ENCODE peak calls at places on chromosomes 2 and 18, in ten cellular contexts. F is suprapubic skin, Y is HCT116, H is spleen, A is GM12892, X is prostate gland, U is transverse colon, O is sigmoid colon, I is HepG2, R is stomach. M is an unnamed sample.

GRCh38 chr2:46298522-46299351 is 1.5 kb downstream of the EPAS1 start:
- DNase-seq in F (peak), Y (no peak), H (peak), A (peak), X (no peak), U (peak), O (peak), I (no peak), R (peak), M (peak)

GRCh38 chr2:219287569-219288265 is 8.6 kb downstream of the DNAJB2 start:
- DNase-seq in F (peak), Y (no peak), H (no peak), A (no peak), X (no peak), U (no peak), O (peak), I (no peak), R (no peak), M (no peak)

GRCh38 chr2:174338626-174339570 is 4.1 kb downstream of the SP9 start:
- DNase-seq in F (no peak), Y (no peak), H (no peak), A (no peak), X (no peak), U (no peak), O (no peak), I (no peak), R (no peak), M (no peak)

GRCh38 chr18:56565596-56566355 is 72.6 kb downstream of the TXNL1 start:
- DNase-seq in F (no peak), Y (no peak), H (no peak), A (no peak), X (no peak), U (no peak), O (no peak), I (peak), R (no peak), M (no peak)

GRCh38 chr2:207258191-207258991 is 92.6 kb upstream of the KLF7 start:
- DNase-seq in F (no peak), Y (no peak), H (no peak), A (no peak), X (peak), U (peak), O (peak), I (no peak), R (peak), M (no peak)

GRCh38 chr2:209960676-209961630 is 41.5 kb upstream of the RPE start:
- DNase-seq in F (no peak), Y (peak), H (no peak), A (peak), X (peak), U (peak), O (no peak), I (peak), R (peak), M (peak)

GRCh38 chr2:45669109-45669508 is 17.6 kb downstream of the PRKCE start:
- DNase-seq in F (no peak), Y (no peak), H (no peak), A (no peak), X (no peak), U (no peak), O (no peak), I (no peak), R (no peak), M (no peak)

GRCh38 chr2:238167761-238168160 is 9.0 kb downstream of the ERFE start:
- DNase-seq in F (no peak), Y (no peak), H (no peak), A (no peak), X (no peak), U (no peak), O (peak), I (no peak), R (peak), M (no peak)

GRCh38 chr2:228082571-228082970 is 98.9 kb downstream of the SPHKAP start:
- DNase-seq in F (no peak), Y (no peak), H (no peak), A (no peak), X (no peak), U (no peak), O (no peak), I (no peak), R (no peak), M (no peak)

GRCh38 chr2:17558053-17558452 is 17.6 kb downstream of the VSNL1 start:
- DNase-seq in F (no peak), Y (no peak), H (no peak), A (no peak), X (no peak), U (no peak), O (no peak), I (no peak), R (no peak), M (no peak)

GRCh38 chr2:160140471-160140870 is 59.6 kb downstream of the ITGB6 start:
- DNase-seq in F (no peak), Y (no peak), H (no peak), A (no peak), X (no peak), U (no peak), O (no peak), I (no peak), R (no peak), M (no peak)

GRCh38 chr2:98532761-98533160 is 75.6 kb downstream of the COA5 start:
- DNase-seq in F (no peak), Y (no peak), H (peak), A (no peak), X (no peak), U (no peak), O (no peak), I (no peak), R (no peak), M (no peak)

GRCh38 chr2:167697961-167698360 is 549.4 kb downstream of the STK39 start:
- DNase-seq in F (no peak), Y (no peak), H (no peak), A (no peak), X (no peak), U (no peak), O (no peak), I (no peak), R (no peak), M (no peak)

GRCh38 chr2:186129767-186130581 is 356.1 kb upstream of the ZC3H15 start:
- DNase-seq in F (no peak), Y (peak), H (no peak), A (no peak), X (no peak), U (no peak), O (no peak), I (peak), R (no peak), M (no peak)

GRCh38 chr2:234611209-234611608 is 114.3 kb upstream of the ARL4C start:
- DNase-seq in F (no peak), Y (peak), H (no peak), A (no peak), X (no peak), U (no peak), O (no peak), I (peak), R (no peak), M (no peak)

GRCh38 chr18:57095884-57096283 is 51.0 kb upstream of the BOD1L2 start:
- DNase-seq in F (no peak), Y (no peak), H (no peak), A (no peak), X (no peak), U (no peak), O (no peak), I (no peak), R (no peak), M (no peak)

GRCh38 chr2:240395448-240395847 is 40.0 kb upstream of the GPC1 start:
- DNase-seq in F (peak), Y (no peak), H (no peak), A (no peak), X (no peak), U (no peak), O (peak), I (no peak), R (no peak), M (no peak)

GRCh38 chr18:78994000-78994399 is 14.4 kb downstream of the SALL3 start:
- DNase-seq in F (no peak), Y (no peak), H (no peak), A (no peak), X (no peak), U (no peak), O (no peak), I (no peak), R (no peak), M (no peak)

GRCh38 chr2:233387667-233388528 is 33.6 kb downstream of the DGKD start:
- DNase-seq in F (peak), Y (no peak), H (no peak), A (no peak), X (peak), U (peak), O (peak), I (peak), R (peak), M (no peak)

GRCh38 chr18:33421225-33421624 is 19.3 kb downstream of the CCDC178 start:
- DNase-seq in F (no peak), Y (no peak), H (no peak), A (no peak), X (peak), U (no peak), O (no peak), I (no peak), R (no peak), M (no peak)

GRCh38 chr2:46202987-46203386 is 94.2 kb upstream of the EPAS1 start:
- DNase-seq in F (no peak), Y (no peak), H (no peak), A (no peak), X (no peak), U (no peak), O (no peak), I (no peak), R (no peak), M (no peak)

GRCh38 chr18:76461148-76461547 is 33.9 kb downstream of the ZNF516 start:
- DNase-seq in F (peak), Y (no peak), H (no peak), A (no peak), X (no peak), U (no peak), O (no peak), I (no peak), R (no peak), M (no peak)

GRCh38 chr2:120355867-120356266 is 9.9 kb downstream of the INHBB start:
- DNase-seq in F (no peak), Y (no peak), H (no peak), A (no peak), X (no peak), U (no peak), O (no peak), I (no peak), R (no peak), M (no peak)

GRCh38 chr18:76405761-76406356 is 89.2 kb downstream of the ZNF516 start:
- DNase-seq in F (no peak), Y (peak), H (no peak), A (no peak), X (peak), U (peak), O (peak), I (peak), R (peak), M (no peak)

GRCh38 chr2:224401641-224402342 is at the start of gene FAM124B:
- DNase-seq in F (no peak), Y (no peak), H (peak), A (no peak), X (no peak), U (peak), O (peak), I (no peak), R (peak), M (no peak)

GRCh38 chr18:31301201-31301655 is 16.7 kb upstream of the DSG1 start:
- DNase-seq in F (no peak), Y (no peak), H (no peak), A (no peak), X (no peak), U (no peak), O (no peak), I (no peak), R (no peak), M (no peak)

DNA sequence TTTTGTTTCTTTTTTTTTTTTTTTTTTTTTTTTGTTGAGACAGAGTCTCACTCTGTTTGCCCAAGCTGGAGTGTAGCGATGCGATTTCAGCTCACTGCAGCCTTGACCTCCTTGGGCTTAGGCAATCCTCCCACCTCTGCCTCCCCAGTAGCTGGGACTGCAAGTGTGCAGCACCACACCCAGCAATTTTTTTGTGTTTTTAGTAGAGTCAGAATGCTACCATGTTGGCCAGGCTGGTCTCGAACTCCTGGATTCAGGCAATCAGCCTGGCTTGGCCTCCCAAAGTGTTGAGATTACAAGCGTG is 8.2 kb downstream of the ITGA6 start:
- DNase-seq in F (peak), Y (no peak), H (no peak), A (no peak), X (no peak), U (no peak), O (no peak), I (no peak), R (no peak), M (no peak)
- TF ChIP-seq POLR2AphosphoS5 in F (no peak), Y (no peak), H (no peak), A (no peak), X (no peak), U (no peak), O (no peak), I (no peak), R (no peak), M (no peak)

DNA sequence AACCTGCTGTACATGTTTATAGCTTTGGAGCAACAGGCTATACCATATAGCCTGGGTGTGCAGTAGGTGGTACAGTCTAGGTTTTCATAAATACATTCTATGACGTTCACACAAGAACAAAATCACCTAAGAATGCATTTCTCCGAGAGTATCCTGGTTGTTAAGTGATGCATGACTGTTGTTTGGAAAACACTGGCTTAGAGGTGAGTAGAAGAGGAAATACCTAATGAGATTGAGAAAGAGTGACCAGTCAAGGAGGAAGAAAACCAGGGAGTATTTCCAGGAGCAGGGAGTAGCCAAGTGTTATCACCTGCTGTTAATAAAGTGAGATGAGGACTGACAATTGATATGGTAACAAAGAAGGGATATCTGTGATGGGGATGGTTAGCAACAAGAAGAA is 2.9 kb upstream of the ZNF892 start:
- DNase-seq in F (no peak), Y (no peak), H (no peak), A (no peak), X (no peak), U (no peak), O (no peak), I (no peak), R (no peak), M (no peak)
- TF ChIP-seq POLR2A in F (no peak), Y (no peak), H (no peak), A (no peak), X (no peak), U (no peak), O (no peak), I (no peak), R (no peak), M (no peak)

GRCh38 chr2:10159486-10160160 is 37.1 kb downstream of the RRM2 start:
- DNase-seq in F (no peak), Y (no peak), H (peak), A (no peak), X (no peak), U (no peak), O (no peak), I (no peak), R (no peak), M (no peak)

GRCh38 chr2:10161961-10162441 is 39.5 kb downstream of the RRM2 start:
- DNase-seq in F (no peak), Y (no peak), H (peak), A (no peak), X (no peak), U (peak), O (no peak), I (no peak), R (no peak), M (no peak)

GRCh38 chr2:10162586-10163497 is 40.3 kb downstream of the RRM2 start:
- DNase-seq in F (no peak), Y (no peak), H (peak), A (no peak), X (no peak), U (no peak), O (no peak), I (no peak), R (no peak), M (no peak)

GRCh38 chr2:10160226-10160955 is 37.9 kb downstream of the RRM2 start:
- DNase-seq in F (no peak), Y (no peak), H (peak), A (no peak), X (no peak), U (no peak), O (no peak), I (no peak), R (no peak), M (no peak)

GRCh38 chr2:10161206-10161931 is 38.8 kb downstream of the RRM2 start:
- DNase-seq in F (no peak), Y (no peak), H (peak), A (no peak), X (no peak), U (peak), O (no peak), I (no peak), R (no peak), M (no peak)
- TF ChIP-seq POLR2AphosphoS5 in F (no peak), Y (no peak), H (no peak), A (no peak), X (no peak), U (no peak), O (no peak), I (no peak), R (no peak), M (no peak)

DNA sequence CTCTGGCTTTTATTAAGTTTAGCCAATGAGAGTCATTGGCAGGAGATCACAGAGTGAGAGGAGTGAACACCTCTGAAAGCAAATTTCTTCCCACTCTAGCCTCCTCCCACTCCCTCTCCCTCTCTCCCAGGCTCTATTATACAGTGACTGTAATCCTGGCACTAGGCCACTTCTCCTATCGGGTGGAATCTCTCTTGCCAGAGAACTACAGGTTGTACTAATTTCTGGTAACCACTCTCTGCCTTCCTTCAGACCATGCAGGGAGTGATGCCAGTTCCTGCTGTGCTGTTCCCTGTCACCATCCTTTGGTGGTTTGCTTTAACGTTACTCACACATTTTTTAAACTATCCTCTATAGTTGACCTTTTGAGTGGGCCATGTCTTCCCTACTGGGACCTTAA is 217.2 kb downstream of the MREG start:
- DNase-seq in F (no peak), Y (no peak), H (no peak), A (no peak), X (no peak), U (no peak), O (no peak), I (no peak), R (peak), M (no peak)
- TF ChIP-seq POLR2A in F (no peak), Y (no peak), H (no peak), A (no peak), X (no peak), U (no peak), O (no peak), I (no peak), R (no peak), M (no peak)

GRCh38 chr2:101610750-101611315 is 86.7 kb upstream of the MAP4K4 start:
- DNase-seq in F (no peak), Y (no peak), H (no peak), A (no peak), X (no peak), U (no peak), O (no peak), I (no peak), R (no peak), M (no peak)
- TF ChIP-seq POLR2AphosphoS5 in F (no peak), Y (no peak), H (no peak), A (no peak), X (no peak), U (no peak), O (no peak), I (no peak), R (no peak), M (no peak)

GRCh38 chr2:96136123-96136720 is 2.1 kb downstream of the ASTL start:
- DNase-seq in F (no peak), Y (no peak), H (no peak), A (no peak), X (no peak), U (no peak), O (no peak), I (no peak), R (no peak), M (no peak)

GRCh38 chr2:96139181-96139758 is 968 bp upstream of the ASTL start:
- DNase-seq in F (no peak), Y (no peak), H (peak), A (no peak), X (no peak), U (no peak), O (no peak), I (no peak), R (no peak), M (no peak)

GRCh38 chr2:96135621-96136020 is 2.7 kb downstream of the ASTL start:
- DNase-seq in F (no peak), Y (no peak), H (no peak), A (no peak), X (no peak), U (no peak), O (no peak), I (no peak), R (no peak), M (no peak)

GRCh38 chr2:96138146-96139145 is at the start of gene ASTL:
- DNase-seq in F (no peak), Y (no peak), H (peak), A (no peak), X (no peak), U (peak), O (no peak), I (peak), R (peak), M (peak)

DNA sequence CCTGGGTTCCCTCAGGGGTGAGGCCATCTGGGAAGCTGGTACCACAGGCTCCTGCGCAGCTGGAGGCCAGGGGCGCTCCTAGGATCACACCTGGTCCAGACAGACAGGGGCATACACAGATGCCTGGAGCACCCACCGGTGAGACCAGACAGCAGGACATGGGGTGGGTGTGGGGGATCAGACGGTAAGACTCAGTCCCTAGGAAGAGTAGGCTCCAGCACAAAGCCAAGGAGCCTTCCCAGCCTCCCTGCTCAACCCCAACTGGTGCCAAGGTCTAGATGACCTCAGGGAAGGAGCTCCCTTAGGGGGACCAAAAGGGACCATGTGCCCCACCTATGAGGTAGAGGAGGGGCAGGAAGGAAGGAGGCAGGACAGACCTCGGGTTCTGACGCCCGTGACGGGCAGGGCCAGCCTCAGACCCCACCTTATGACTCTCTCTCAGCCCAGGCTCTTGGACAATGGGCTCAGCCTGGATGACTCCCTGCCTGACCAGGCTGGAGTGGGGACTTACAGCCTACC is 632 bp downstream of the ASTL start:
- DNase-seq in F (no peak), Y (no peak), H (peak), A (no peak), X (no peak), U (no peak), O (no peak), I (no peak), R (no peak), M (no peak)
- TF ChIP-seq POLR2A in F (no peak), Y (no peak), H (no peak), A (peak), X (no peak), U (no peak), O (no peak), I (no peak), R (no peak), M (peak)

M was measured in GM12891.